ENCODE peak calls at places on chromosomes 11 and 22, in eight cellular contexts. K is H54; S is ELF-1; T is GF-D8; J is activated CD4-positive, alpha-beta T cell treated with anti-CD3 and anti-CD28 coated beads for 36 hours; G is HuH-7; F is tibial nerve; P is NCI-H1105 treated with DMSO at 0.1 percent for 48 hours. D is an unnamed sample.

GRCh38 chr11:70729949-70730348 is 331.6 kb downstream of the CTTN start:
- DNase-seq in J (no peak), F (no peak), T (no peak), P (no peak), K (no peak), S (no peak), G (no peak), D (no peak)

GRCh38 chr22:24503851-24504170 is 8.7 kb downstream of the UPB1 start:
- DNase-seq in G (no peak), T (no peak), K (no peak), J (no peak), F (no peak), P (no peak), S (no peak), D (no peak)

GRCh38 chr11:88484873-88485621 is 147.5 kb upstream of the CTSC start:
- DNase-seq in P (peak), G (peak), F (no peak), J (peak), T (no peak), K (no peak), S (peak), D (no peak)

GRCh38 chr22:17782621-17783020 is 8.4 kb upstream of the BID start:
- DNase-seq in F (no peak), K (no peak), G (no peak), P (no peak), S (no peak), T (no peak), J (no peak), D (no peak)

GRCh38 chr11:112513936-112514716 is 253.5 kb upstream of the PLET1 start:
- DNase-seq in P (peak), S (no peak), F (no peak), K (no peak), G (no peak), J (no peak), T (no peak), D (no peak)

GRCh38 chr11:75249704-75250103 is 9.1 kb downstream of the TPBGL start:
- DNase-seq in J (no peak), T (no peak), K (no peak), G (no peak), P (no peak), F (no peak), S (no peak), D (no peak)

GRCh38 chr11:102253018-102253775 is 64.1 kb upstream of the BIRC3 start:
- DNase-seq in J (no peak), K (no peak), T (no peak), F (no peak), G (no peak), P (peak), S (peak), D (no peak)

GRCh38 chr11:104366321-104366734 is 202.4 kb upstream of the PDGFD start:
- DNase-seq in F (no peak), P (no peak), K (no peak), G (no peak), T (no peak), J (no peak), S (peak), D (no peak)

GRCh38 chr11:82494988-82495432 is 238.7 kb downstream of the FAM181B start:
- DNase-seq in F (no peak), S (peak), K (peak), T (no peak), P (no peak), G (peak), J (no peak), D (no peak)

GRCh38 chr22:23068832-23069385 is 1.4 kb upstream of the GNAZ start:
- DNase-seq in F (no peak), J (no peak), P (no peak), G (no peak), K (no peak), T (no peak), S (no peak), D (no peak)